ENCODE peak calls at places on chromosome 14, in ten cellular contexts. L, Y, D, X, H, R, F, C, M and Q are unnamed samples. For H3K9me3, the result is how much of the 10 kb centered on the place peaks cover.

GRCh38 chr14:91019673-91020072 is 40.8 kb downstream of the RPS6KA5 start:
- DNase-seq in C (no peak), D (no peak), Y (no peak), M (no peak), R (no peak), H (no peak), L (no peak), X (no peak), F (no peak), Q (no peak)

GRCh38 chr14:20690848-20691640 is 2.5 kb downstream of the ANG start:
- DNase-seq in X (peak), M (peak), C (peak), D (peak), L (no peak), R (peak), F (peak), H (no peak), Y (no peak), Q (peak)

GRCh38 chr14:86714575-86714974 is 1184.6 kb downstream of the FLRT2 start:
- DNase-seq in H (no peak), X (no peak), L (no peak), Y (no peak), R (no peak), C (no peak), F (no peak), M (no peak), D (no peak), Q (no peak)

GRCh38 chr14:75559451-75560187 is 18.8 kb upstream of the FLVCR2 start:
- DNase-seq in F (no peak), H (no peak), C (peak), R (no peak), M (peak), D (no peak), L (no peak), Y (no peak), X (peak), Q (peak)

GRCh38 chr14:58763210-58763609 is 125.4 kb downstream of the DACT1 start:
- DNase-seq in Y (no peak), F (no peak), H (no peak), M (no peak), D (no peak), X (no peak), L (no peak), R (no peak), C (no peak), Q (no peak)

GRCh38 chr14:21042918-21043317 is 756 bp downstream of the RNASE7 start:
- DNase-seq in X (no peak), M (peak), D (no peak), C (no peak), F (no peak), H (no peak), L (no peak), R (no peak), Y (no peak), Q (no peak)

GRCh38 chr14:47278233-47278842 is 397.1 kb downstream of the MDGA2 start:
- DNase-seq in R (peak), M (peak), Y (no peak), X (peak), C (peak), H (no peak), F (no peak), D (peak), L (peak), Q (no peak)

GRCh38 chr14:63974176-63974575 is 121.4 kb downstream of the SYNE2 start:
- DNase-seq in M (no peak), C (no peak), F (no peak), D (no peak), L (no peak), X (no peak), Y (no peak), H (no peak), R (no peak), Q (no peak)

GRCh38 chr14:87748558-87748957 is 244.4 kb downstream of the GALC start:
- DNase-seq in R (no peak), X (no peak), C (no peak), H (no peak), D (no peak), F (no peak), L (no peak), M (no peak), Y (no peak), Q (no peak)

GRCh38 chr14:97107070-97107469 is 309.9 kb downstream of the VRK1 start:
- DNase-seq in M (no peak), H (no peak), F (no peak), Y (no peak), D (no peak), X (peak), R (no peak), C (no peak), L (no peak), Q (no peak)

GRCh38 chr14:80291099-80291498 is 79.8 kb upstream of the DIO2 start:
- DNase-seq in M (no peak), D (no peak), H (no peak), Y (no peak), F (no peak), C (peak), R (no peak), X (peak), L (no peak), Q (no peak)

GRCh38 chr14:103847954-103848719 is 762 bp upstream of the PPP1R13B start:
- DNase-seq in F (no peak), Y (no peak), H (peak), C (no peak), L (peak), X (no peak), D (no peak), R (peak), M (peak), Q (no peak)

GRCh38 chr14:49164074-49164473 is 422.1 kb downstream of the RPS29 start:
- DNase-seq in F (no peak), R (no peak), D (no peak), X (no peak), C (no peak), L (no peak), H (no peak), M (no peak), Y (no peak), Q (no peak)

DNA sequence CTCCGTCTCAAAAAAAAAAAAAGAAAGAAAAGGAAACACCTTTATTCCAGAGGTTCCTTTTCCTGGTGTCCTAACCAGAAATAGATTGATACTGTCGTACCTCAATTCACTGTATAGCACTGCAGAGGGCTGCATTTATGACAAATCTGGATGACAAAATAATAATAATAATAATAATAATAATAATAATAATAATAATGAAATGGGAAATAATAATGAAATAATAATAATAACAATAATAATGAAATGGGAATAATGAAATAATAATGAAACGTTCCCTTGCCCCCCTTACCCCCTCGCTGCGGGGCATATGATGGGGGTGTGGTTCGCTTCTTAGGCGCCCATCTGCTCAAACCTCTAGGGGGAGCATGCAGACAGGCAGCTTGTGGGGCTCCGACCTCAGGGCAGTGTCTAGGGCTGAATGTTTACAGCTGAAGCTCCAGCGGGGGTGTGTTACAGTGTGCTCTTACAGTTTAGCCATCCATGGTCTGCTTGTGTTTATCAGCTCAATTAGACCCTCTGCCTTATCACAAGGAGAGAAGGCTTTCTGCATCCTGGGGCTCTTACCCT is 1088.3 kb upstream of the SEL1L start:
- DNase-seq in Y (no peak), H (no peak), L (peak), X (no peak), M (no peak), C (no peak), R (no peak), D (no peak), F (no peak), Q (no peak)
- TF ChIP-seq CTCF in Y (no peak), H (no peak), L (peak), X (no peak), M (no peak), C (no peak), R (no peak), D (no peak), F (no peak), Q (no peak)

DNA sequence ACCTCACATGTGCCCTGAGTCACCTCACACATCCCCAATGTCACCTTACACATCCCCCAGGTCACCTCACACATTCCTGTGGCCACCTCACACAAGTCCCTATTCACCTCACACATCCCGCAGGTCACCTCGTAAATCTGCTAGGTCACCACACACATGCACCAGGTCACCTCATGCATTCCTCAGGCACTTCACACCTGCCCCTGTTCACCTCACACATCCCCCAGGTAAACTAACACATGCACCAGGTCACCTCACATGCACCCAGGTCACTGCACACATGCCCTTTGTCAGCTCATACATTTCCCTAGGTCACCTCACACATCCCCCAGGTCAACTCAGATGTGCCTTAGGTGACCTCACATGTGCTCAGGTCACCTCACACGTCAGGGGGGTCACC is 639.8 kb downstream of the TMEM121 start:
- DNase-seq in H (no peak), L (no peak), X (no peak), D (no peak), M (no peak), F (no peak), R (no peak), C (no peak), Y (no peak), Q (no peak)
- H3K9me3 ChIP-seq in H (under half), L (half or more), X (under half), D (under half), M (under half), F (under half), R (under half), C (under half), Y (under half), Q (under half)

GRCh38 chr14:26163761-26164160 is 434.1 kb downstream of the NOVA1 start:
- DNase-seq in Y (no peak), F (no peak), C (peak), L (peak), M (no peak), R (no peak), D (no peak), H (no peak), X (peak), Q (no peak)
- TF ChIP-seq CTCF in Y (no peak), F (peak), C (peak), L (peak), M (peak), R (peak), D (peak), H (no peak), X (peak), Q (no peak)

GRCh38 chr14:62432955-62433354 is 612.3 kb downstream of the KCNH5 start:
- DNase-seq in R (no peak), L (no peak), X (no peak), D (no peak), Y (no peak), F (no peak), H (no peak), C (no peak), M (no peak), Q (no peak)
- H3K9me3 ChIP-seq in R (under half), L (under half), X (under half), D (under half), Y (under half), F (under half), H (under half), C (under half), M (under half), Q (under half)

GRCh38 chr14:101559624-101560533 is 1.4 kb upstream of the DIO3 start:
- DNase-seq in X (peak), C (peak), R (peak), L (peak), H (no peak), D (no peak), F (no peak), Y (no peak), M (no peak), Q (no peak)
- TF ChIP-seq CTCF in X (peak), C (peak), R (peak), L (peak), H (peak), D (no peak), F (peak), Y (no peak), M (peak), Q (peak)

GRCh38 chr14:105862581-105863239 is 336.3 kb downstream of the TMEM121 start:
- DNase-seq in Y (no peak), H (no peak), M (no peak), F (no peak), L (no peak), C (no peak), X (no peak), D (no peak), R (peak), Q (no peak)
- H3K9me3 ChIP-seq in Y (half or more), H (under half), M (under half), F (under half), L (half or more), C (under half), X (under half), D (under half), R (under half), Q (under half)

DNA sequence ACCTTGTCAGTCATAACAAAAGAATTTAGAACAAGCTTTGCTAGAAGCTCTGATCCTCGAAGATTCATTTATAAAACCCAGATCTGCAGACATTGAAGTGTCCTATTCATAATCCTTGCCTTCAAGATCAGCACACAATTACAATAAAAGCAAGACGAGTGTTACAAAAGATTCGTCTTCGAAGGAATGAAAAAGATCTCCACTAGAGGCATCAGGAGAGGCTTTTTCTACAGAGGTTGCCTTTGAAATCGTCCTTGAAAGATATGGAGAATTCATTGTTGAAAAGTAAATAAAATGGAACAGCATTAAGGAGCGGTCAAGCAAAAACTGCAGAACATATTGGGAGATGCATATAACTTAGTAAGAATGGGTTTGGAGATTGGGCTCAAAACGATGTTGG is 146.4 kb downstream of the BMP4 start:
- DNase-seq in H (no peak), D (no peak), X (no peak), R (no peak), C (no peak), L (no peak), Y (no peak), F (no peak), M (no peak), Q (no peak)
- TF ChIP-seq CTCF in H (no peak), D (no peak), X (no peak), R (no peak), C (no peak), L (no peak), Y (no peak), F (no peak), M (no peak), Q (no peak)